ENCODE peak calls at places on chromosomes 11 and 22, in eight cellular contexts. One of them, this sample, is unnamed.

GRCh38 chr22:19680911-19681862 is 33.1 kb upstream of the SEPTIN5 start:
- DNase-seq in activated CD4-positive, alpha-beta T cell treated with anti-CD3 and anti-CD28 coated beads, Interleukin-2, amount 50 U/mL, for 1 hour: no peak
- DNase-seq in astrocyte of the spinal cord: no peak
- DNase-seq in Right ventricle myocardium inferior: no peak
- DNase-seq in germinal center: no peak
- DNase-seq in RPMI7951: no peak
- DNase-seq in GM19239: no peak
- DNase-seq in HFF-Myc: no peak
- DNase-seq in this sample: no peak

GRCh38 chr11:14644396-14645246 is 1.0 kb downstream of the PDE3B start:
- DNase-seq in activated CD4-positive, alpha-beta T cell treated with anti-CD3 and anti-CD28 coated beads, Interleukin-2, amount 50 U/mL, for 1 hour: peak
- DNase-seq in Right ventricle myocardium inferior: peak
- DNase-seq in astrocyte of the spinal cord: peak
- DNase-seq in GM19239: no peak
- DNase-seq in germinal center: no peak
- DNase-seq in RPMI7951: no peak
- DNase-seq in HFF-Myc: no peak
- DNase-seq in this sample: peak

GRCh38 chr11:3710485-3711259 is 39.5 kb upstream of the CHRNA10 start:
- DNase-seq in HFF-Myc: no peak
- DNase-seq in RPMI7951: no peak
- DNase-seq in activated CD4-positive, alpha-beta T cell treated with anti-CD3 and anti-CD28 coated beads, Interleukin-2, amount 50 U/mL, for 1 hour: no peak
- DNase-seq in Right ventricle myocardium inferior: no peak
- DNase-seq in astrocyte of the spinal cord: peak
- DNase-seq in germinal center: no peak
- DNase-seq in GM19239: no peak
- DNase-seq in this sample: no peak

GRCh38 chr11:18277560-18278271 is 11.7 kb downstream of the SAA1 start:
- DNase-seq in HFF-Myc: no peak
- DNase-seq in germinal center: no peak
- DNase-seq in GM19239: no peak
- DNase-seq in RPMI7951: no peak
- DNase-seq in astrocyte of the spinal cord: no peak
- DNase-seq in Right ventricle myocardium inferior: no peak
- DNase-seq in activated CD4-positive, alpha-beta T cell treated with anti-CD3 and anti-CD28 coated beads, Interleukin-2, amount 50 U/mL, for 1 hour: no peak
- DNase-seq in this sample: no peak

GRCh38 chr11:34629711-34630110 is 8.8 kb downstream of the EHF start:
- DNase-seq in activated CD4-positive, alpha-beta T cell treated with anti-CD3 and anti-CD28 coated beads, Interleukin-2, amount 50 U/mL, for 1 hour: no peak
- DNase-seq in Right ventricle myocardium inferior: no peak
- DNase-seq in astrocyte of the spinal cord: no peak
- DNase-seq in RPMI7951: no peak
- DNase-seq in germinal center: no peak
- DNase-seq in HFF-Myc: no peak
- DNase-seq in GM19239: no peak
- DNase-seq in this sample: no peak

GRCh38 chr22:37063436-37064420 is 12.2 kb downstream of the KCTD17 start:
- DNase-seq in germinal center: no peak
- DNase-seq in Right ventricle myocardium inferior: peak
- DNase-seq in GM19239: no peak
- DNase-seq in RPMI7951: no peak
- DNase-seq in HFF-Myc: no peak
- DNase-seq in astrocyte of the spinal cord: no peak
- DNase-seq in activated CD4-positive, alpha-beta T cell treated with anti-CD3 and anti-CD28 coated beads, Interleukin-2, amount 50 U/mL, for 1 hour: no peak
- DNase-seq in this sample: peak

GRCh38 chr11:69153661-69154060 is 2.1 kb upstream of the SMIM38 start:
- DNase-seq in activated CD4-positive, alpha-beta T cell treated with anti-CD3 and anti-CD28 coated beads, Interleukin-2, amount 50 U/mL, for 1 hour: no peak
- DNase-seq in HFF-Myc: no peak
- DNase-seq in RPMI7951: peak
- DNase-seq in Right ventricle myocardium inferior: no peak
- DNase-seq in germinal center: no peak
- DNase-seq in astrocyte of the spinal cord: no peak
- DNase-seq in GM19239: no peak
- DNase-seq in this sample: no peak

GRCh38 chr11:2670541-2671100 is 29.2 kb downstream of the KCNQ1OT1 start:
- DNase-seq in HFF-Myc: no peak
- DNase-seq in RPMI7951: no peak
- DNase-seq in germinal center: no peak
- DNase-seq in astrocyte of the spinal cord: no peak
- DNase-seq in activated CD4-positive, alpha-beta T cell treated with anti-CD3 and anti-CD28 coated beads, Interleukin-2, amount 50 U/mL, for 1 hour: no peak
- DNase-seq in Right ventricle myocardium inferior: no peak
- DNase-seq in GM19239: no peak
- DNase-seq in this sample: no peak

GRCh38 chr11:22633354-22633902 is 7.8 kb upstream of the FANCF start:
- DNase-seq in astrocyte of the spinal cord: no peak
- DNase-seq in Right ventricle myocardium inferior: no peak
- DNase-seq in activated CD4-positive, alpha-beta T cell treated with anti-CD3 and anti-CD28 coated beads, Interleukin-2, amount 50 U/mL, for 1 hour: no peak
- DNase-seq in germinal center: no peak
- DNase-seq in RPMI7951: no peak
- DNase-seq in HFF-Myc: no peak
- DNase-seq in GM19239: no peak
- DNase-seq in this sample: no peak

GRCh38 chr22:27253108-27253507 is 548.4 kb downstream of the MN1 start:
- DNase-seq in Right ventricle myocardium inferior: no peak
- DNase-seq in HFF-Myc: no peak
- DNase-seq in germinal center: no peak
- DNase-seq in astrocyte of the spinal cord: no peak
- DNase-seq in activated CD4-positive, alpha-beta T cell treated with anti-CD3 and anti-CD28 coated beads, Interleukin-2, amount 50 U/mL, for 1 hour: no peak
- DNase-seq in GM19239: no peak
- DNase-seq in RPMI7951: no peak
- DNase-seq in this sample: no peak

GRCh38 chr11:79212711-79213110 is 228.1 kb downstream of the TENM4 start:
- DNase-seq in GM19239: no peak
- DNase-seq in activated CD4-positive, alpha-beta T cell treated with anti-CD3 and anti-CD28 coated beads, Interleukin-2, amount 50 U/mL, for 1 hour: no peak
- DNase-seq in RPMI7951: peak
- DNase-seq in Right ventricle myocardium inferior: no peak
- DNase-seq in germinal center: peak
- DNase-seq in astrocyte of the spinal cord: no peak
- DNase-seq in HFF-Myc: no peak
- DNase-seq in this sample: peak

GRCh38 chr22:35135165-35135564 is 69.2 kb downstream of the ISX start:
- DNase-seq in GM19239: no peak
- DNase-seq in RPMI7951: peak
- DNase-seq in HFF-Myc: no peak
- DNase-seq in Right ventricle myocardium inferior: no peak
- DNase-seq in germinal center: no peak
- DNase-seq in astrocyte of the spinal cord: no peak
- DNase-seq in activated CD4-positive, alpha-beta T cell treated with anti-CD3 and anti-CD28 coated beads, Interleukin-2, amount 50 U/mL, for 1 hour: no peak
- DNase-seq in this sample: no peak

GRCh38 chr11:22177186-22177585 is 15.7 kb upstream of the ANO5 start:
- DNase-seq in RPMI7951: no peak
- DNase-seq in germinal center: no peak
- DNase-seq in activated CD4-positive, alpha-beta T cell treated with anti-CD3 and anti-CD28 coated beads, Interleukin-2, amount 50 U/mL, for 1 hour: no peak
- DNase-seq in astrocyte of the spinal cord: no peak
- DNase-seq in GM19239: no peak
- DNase-seq in HFF-Myc: no peak
- DNase-seq in Right ventricle myocardium inferior: no peak
- DNase-seq in this sample: no peak

GRCh38 chr22:17777005-17777716 is 2.9 kb upstream of the BID start:
- DNase-seq in astrocyte of the spinal cord: no peak
- DNase-seq in GM19239: peak
- DNase-seq in activated CD4-positive, alpha-beta T cell treated with anti-CD3 and anti-CD28 coated beads, Interleukin-2, amount 50 U/mL, for 1 hour: peak
- DNase-seq in Right ventricle myocardium inferior: peak
- DNase-seq in germinal center: peak
- DNase-seq in RPMI7951: no peak
- DNase-seq in HFF-Myc: no peak
- DNase-seq in this sample: peak

GRCh38 chr22:49972163-49973017 is 11.8 kb downstream of the PIM3 start:
- DNase-seq in RPMI7951: no peak
- DNase-seq in GM19239: no peak
- DNase-seq in germinal center: no peak
- DNase-seq in astrocyte of the spinal cord: no peak
- DNase-seq in activated CD4-positive, alpha-beta T cell treated with anti-CD3 and anti-CD28 coated beads, Interleukin-2, amount 50 U/mL, for 1 hour: no peak
- DNase-seq in HFF-Myc: no peak
- DNase-seq in Right ventricle myocardium inferior: peak
- DNase-seq in this sample: peak

GRCh38 chr11:17906436-17906835 is 106.4 kb downstream of the SERGEF start:
- DNase-seq in RPMI7951: no peak
- DNase-seq in HFF-Myc: no peak
- DNase-seq in germinal center: no peak
- DNase-seq in activated CD4-positive, alpha-beta T cell treated with anti-CD3 and anti-CD28 coated beads, Interleukin-2, amount 50 U/mL, for 1 hour: no peak
- DNase-seq in GM19239: no peak
- DNase-seq in Right ventricle myocardium inferior: no peak
- DNase-seq in astrocyte of the spinal cord: no peak
- DNase-seq in this sample: no peak

GRCh38 chr11:130314749-130315285 is at the start of gene ZBTB44:
- DNase-seq in Right ventricle myocardium inferior: peak
- DNase-seq in RPMI7951: peak
- DNase-seq in activated CD4-positive, alpha-beta T cell treated with anti-CD3 and anti-CD28 coated beads, Interleukin-2, amount 50 U/mL, for 1 hour: peak
- DNase-seq in HFF-Myc: peak
- DNase-seq in germinal center: peak
- DNase-seq in GM19239: peak
- DNase-seq in astrocyte of the spinal cord: peak
- DNase-seq in this sample: peak

GRCh38 chr22:27223317-27224177 is 566.2 kb downstream of the MIAT start:
- DNase-seq in Right ventricle myocardium inferior: no peak
- DNase-seq in GM19239: no peak
- DNase-seq in activated CD4-positive, alpha-beta T cell treated with anti-CD3 and anti-CD28 coated beads, Interleukin-2, amount 50 U/mL, for 1 hour: no peak
- DNase-seq in astrocyte of the spinal cord: peak
- DNase-seq in HFF-Myc: peak
- DNase-seq in germinal center: no peak
- DNase-seq in RPMI7951: peak
- DNase-seq in this sample: no peak

GRCh38 chr11:64395545-64396078 is 36.6 kb downstream of the RPS6KA4 start:
- DNase-seq in RPMI7951: no peak
- DNase-seq in GM19239: no peak
- DNase-seq in Right ventricle myocardium inferior: no peak
- DNase-seq in activated CD4-positive, alpha-beta T cell treated with anti-CD3 and anti-CD28 coated beads, Interleukin-2, amount 50 U/mL, for 1 hour: no peak
- DNase-seq in astrocyte of the spinal cord: no peak
- DNase-seq in HFF-Myc: no peak
- DNase-seq in germinal center: no peak
- DNase-seq in this sample: no peak

GRCh38 chr11:65718964-65719492 is 1.6 kb downstream of the RNASEH2C start:
- DNase-seq in HFF-Myc: no peak
- DNase-seq in Right ventricle myocardium inferior: no peak
- DNase-seq in astrocyte of the spinal cord: peak
- DNase-seq in activated CD4-positive, alpha-beta T cell treated with anti-CD3 and anti-CD28 coated beads, Interleukin-2, amount 50 U/mL, for 1 hour: no peak
- DNase-seq in GM19239: no peak
- DNase-seq in germinal center: no peak
- DNase-seq in RPMI7951: peak
- DNase-seq in this sample: no peak

GRCh38 chr11:132248585-132248984 is 878.2 kb downstream of the NTM start:
- DNase-seq in Right ventricle myocardium inferior: no peak
- DNase-seq in astrocyte of the spinal cord: no peak
- DNase-seq in HFF-Myc: no peak
- DNase-seq in activated CD4-positive, alpha-beta T cell treated with anti-CD3 and anti-CD28 coated beads, Interleukin-2, amount 50 U/mL, for 1 hour: no peak
- DNase-seq in GM19239: no peak
- DNase-seq in germinal center: no peak
- DNase-seq in RPMI7951: no peak
- DNase-seq in this sample: no peak

GRCh38 chr11:10351768-10352641 is 47.1 kb downstream of the ADM start:
- DNase-seq in astrocyte of the spinal cord: peak
- DNase-seq in germinal center: no peak
- DNase-seq in Right ventricle myocardium inferior: peak
- DNase-seq in HFF-Myc: no peak
- DNase-seq in RPMI7951: peak
- DNase-seq in activated CD4-positive, alpha-beta T cell treated with anti-CD3 and anti-CD28 coated beads, Interleukin-2, amount 50 U/mL, for 1 hour: no peak
- DNase-seq in GM19239: no peak
- DNase-seq in this sample: no peak

This sample was measured in kidney.